ENCODE peak calls at places on chromosomes 16 and 17, in six cellular contexts. J is vagina, N is right lobe of liver, P is adrenal gland, C is Peyer's patch, D is tibial nerve. G is an unnamed sample.

GRCh38 chr16:52799149-52799548 is 252.2 kb upstream of the TOX3 start:
- DNase-seq in P (no peak), C (no peak), J (no peak), N (no peak), D (no peak), G (no peak)

GRCh38 chr16:27405546-27406451 is 3.8 kb downstream of the IL21R start:
- DNase-seq in D (no peak), J (peak; percentile 93), C (no peak), N (no peak), P (no peak), G (no peak)

GRCh38 chr17:57665696-57666095 is 79.4 kb downstream of the CCDC182 start:
- DNase-seq in J (no peak), P (peak; percentile 29), N (peak; percentile 16), C (no peak), D (no peak), G (no peak)

GRCh38 chr16:27199747-27200146 is 3.6 kb upstream of the KDM8 start:
- DNase-seq in C (peak; percentile 51), J (no peak), N (no peak), P (no peak), D (no peak), G (no peak)

GRCh38 chr17:41736983-41737679 is 2.7 kb upstream of the HAP1 start:
- DNase-seq in D (no peak), P (no peak), C (no peak), J (no peak), N (no peak), G (no peak)

GRCh38 chr16:1374418-1375297 is 22.9 kb downstream of the GNPTG start:
- DNase-seq in P (no peak), J (no peak), N (no peak), C (no peak), D (no peak), G (no peak)

GRCh38 chr17:15262291-15263205 is 2.6 kb downstream of the PMP22 start:
- DNase-seq in N (peak; percentile 68), J (no peak), C (peak; percentile 35), D (peak; percentile 87), P (peak; percentile 79), G (peak; percentile 86)

GRCh38 chr16:53055603-53056527 is 1.1 kb downstream of the CHD9 start:
- DNase-seq in C (peak; percentile 50), N (peak; percentile 58), P (peak; percentile 51), J (no peak), D (no peak), G (peak; percentile 45)

GRCh38 chr17:7912927-7913524 is 3.1 kb downstream of the RNF227 start:
- DNase-seq in N (no peak), D (no peak), C (no peak), J (no peak), P (no peak), G (no peak)

GRCh38 chr17:7916383-7916677 is 241 bp upstream of the RNF227 start:
- DNase-seq in J (no peak), N (no peak), C (no peak), D (no peak), P (no peak), G (no peak)

GRCh38 chr17:7914771-7915610 is 1.1 kb downstream of the RNF227 start:
- DNase-seq in D (no peak), J (no peak), C (no peak), N (no peak), P (no peak), G (peak; percentile 67)

GRCh38 chr17:7916799-7917198 is 710 bp upstream of the RNF227 start:
- DNase-seq in N (no peak), D (no peak), J (no peak), P (no peak), C (no peak), G (no peak)

DNA sequence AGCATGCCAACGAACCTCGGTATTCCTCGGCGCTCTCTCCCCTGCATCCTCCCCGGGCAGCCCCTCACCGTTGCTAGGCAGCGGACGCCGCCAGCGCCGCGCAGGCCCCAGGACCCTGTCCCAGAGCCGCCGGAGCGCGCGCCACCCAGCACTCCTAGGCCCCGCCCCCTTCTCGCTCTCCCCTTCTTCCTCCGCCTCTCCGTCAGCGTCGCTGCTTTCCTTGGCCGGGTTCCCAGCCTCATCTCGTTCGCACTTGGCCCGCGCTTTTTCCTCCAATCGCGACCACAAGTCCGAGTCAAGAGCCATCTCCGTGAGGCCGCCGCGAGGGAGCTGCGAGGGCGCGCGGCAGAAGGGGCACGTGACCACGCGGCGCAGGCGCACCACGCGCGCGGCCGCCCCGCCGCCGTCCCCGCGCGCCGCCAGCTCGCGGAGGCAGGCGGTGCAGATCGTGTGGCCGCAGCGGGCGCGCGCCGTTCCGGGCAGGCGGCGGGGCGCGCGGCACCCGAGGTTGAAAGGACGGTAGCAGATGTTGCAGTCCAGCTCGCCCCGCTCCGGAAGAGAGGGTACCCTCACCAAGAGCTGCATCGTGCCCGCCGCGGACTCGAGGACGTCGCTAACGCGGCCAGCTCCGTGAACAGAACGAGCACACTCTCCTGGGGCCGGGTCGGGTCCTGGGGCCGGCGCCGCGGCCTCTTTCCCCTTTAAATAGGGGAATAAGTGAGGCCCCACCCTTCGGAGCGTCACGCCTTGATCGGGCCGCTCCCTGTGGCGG is at the start of gene RNF227:
- DNase-seq in P (peak; percentile 89), C (peak; percentile 83), N (peak; percentile 83), D (peak; percentile 85), J (no peak), G (peak; percentile 96)
- TF ChIP-seq POLR2A in P (peak; percentile 37), C (no peak), N (peak; percentile 21), D (peak; percentile 85), J (peak; percentile 48), G (peak; percentile 58)

GRCh38 chr17:75518201-75518600 is 1.9 kb downstream of the TSEN54 start:
- DNase-seq in D (no peak), P (no peak), J (no peak), N (no peak), C (peak; percentile 50), G (no peak)
- H3K4me3 ChIP-seq in D (no peak overlapping the region), P (no peak overlapping the region), J (no peak overlapping the region), N (no peak overlapping the region), C (no peak overlapping the region), G (no peak overlapping the region)

GRCh38 chr16:67191410-67191994 is 453 bp upstream of the E2F4 start:
- DNase-seq in C (no peak), J (no peak), P (no peak), D (no peak), N (no peak), G (no peak)

GRCh38 chr16:67192781-67193260 is 866 bp downstream of the E2F4 start:
- DNase-seq in J (no peak), N (no peak), P (no peak), C (no peak), D (no peak), G (no peak)

GRCh38 chr16:67190041-67190440 is at the start of gene EXOC3L1:
- DNase-seq in J (no peak), D (no peak), P (no peak), N (no peak), C (no peak), G (no peak)

GRCh38 chr16:67190448-67191399 is 788 bp upstream of the EXOC3L1 start:
- DNase-seq in D (no peak), C (no peak), P (no peak), J (no peak), N (no peak), G (no peak)

DNA sequence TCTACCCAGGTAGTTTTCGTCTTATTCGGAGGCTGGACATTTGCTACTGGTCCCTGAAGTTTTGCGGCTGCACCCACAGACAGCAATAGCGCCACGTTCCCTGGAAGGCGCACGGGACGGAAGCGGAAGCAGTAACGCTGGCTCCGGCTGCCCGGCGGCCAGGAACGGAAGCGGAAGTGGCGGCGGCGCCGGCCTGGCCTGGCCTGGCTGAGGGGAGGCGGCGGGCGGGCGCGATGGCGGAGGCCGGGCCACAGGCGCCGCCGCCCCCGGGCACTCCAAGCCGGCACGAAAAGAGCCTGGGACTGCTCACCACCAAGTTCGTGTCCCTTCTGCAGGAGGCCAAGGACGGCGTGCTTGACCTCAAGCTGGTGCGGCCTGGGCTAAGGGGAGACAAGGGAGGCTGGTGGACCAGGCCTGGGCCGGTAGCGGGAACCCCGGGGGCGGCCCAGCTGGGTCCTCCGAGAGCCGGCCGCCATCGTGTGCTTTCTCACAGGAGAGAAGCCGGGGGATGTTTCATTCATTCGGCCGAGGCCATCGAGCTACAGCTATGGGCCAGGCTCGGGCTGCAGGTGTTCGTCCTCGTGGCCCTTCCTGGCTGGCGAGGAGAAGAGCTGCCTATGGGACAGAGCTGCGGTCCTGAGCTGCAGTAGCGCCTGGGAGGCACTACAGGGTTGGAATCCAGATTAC is at the start of gene E2F4:
- DNase-seq in P (peak; percentile 88), D (peak; percentile 78), J (no peak), N (peak; percentile 93), C (peak; percentile 90), G (peak; percentile 85)
- TF ChIP-seq POLR2A in P (peak; percentile 73), D (peak; percentile 74), J (peak; percentile 57), N (peak; percentile 67), C (peak; percentile 42), G (peak; percentile 70)

GRCh38 chr16:14050297-14051027 is 20.7 kb upstream of the MRTFB start:
- DNase-seq in D (no peak), N (no peak), C (no peak), P (no peak), J (no peak), G (no peak)
- H3K4me3 ChIP-seq in D (no peak overlapping the region), N (no peak overlapping the region), C (no peak overlapping the region), P (no peak overlapping the region), J (no peak overlapping the region), G (no peak overlapping the region)

GRCh38 chr17:68456529-68457167 is 648 bp downstream of the WIPI1 start:
- DNase-seq in N (peak; percentile 79), C (peak; percentile 37), P (peak; percentile 81), D (peak; percentile 80), J (no peak), G (peak; percentile 75)
- TF ChIP-seq POLR2A in N (peak; percentile 15), C (no peak), P (peak; percentile 64), D (peak; percentile 39), J (peak; percentile 55), G (peak; percentile 43)

DNA sequence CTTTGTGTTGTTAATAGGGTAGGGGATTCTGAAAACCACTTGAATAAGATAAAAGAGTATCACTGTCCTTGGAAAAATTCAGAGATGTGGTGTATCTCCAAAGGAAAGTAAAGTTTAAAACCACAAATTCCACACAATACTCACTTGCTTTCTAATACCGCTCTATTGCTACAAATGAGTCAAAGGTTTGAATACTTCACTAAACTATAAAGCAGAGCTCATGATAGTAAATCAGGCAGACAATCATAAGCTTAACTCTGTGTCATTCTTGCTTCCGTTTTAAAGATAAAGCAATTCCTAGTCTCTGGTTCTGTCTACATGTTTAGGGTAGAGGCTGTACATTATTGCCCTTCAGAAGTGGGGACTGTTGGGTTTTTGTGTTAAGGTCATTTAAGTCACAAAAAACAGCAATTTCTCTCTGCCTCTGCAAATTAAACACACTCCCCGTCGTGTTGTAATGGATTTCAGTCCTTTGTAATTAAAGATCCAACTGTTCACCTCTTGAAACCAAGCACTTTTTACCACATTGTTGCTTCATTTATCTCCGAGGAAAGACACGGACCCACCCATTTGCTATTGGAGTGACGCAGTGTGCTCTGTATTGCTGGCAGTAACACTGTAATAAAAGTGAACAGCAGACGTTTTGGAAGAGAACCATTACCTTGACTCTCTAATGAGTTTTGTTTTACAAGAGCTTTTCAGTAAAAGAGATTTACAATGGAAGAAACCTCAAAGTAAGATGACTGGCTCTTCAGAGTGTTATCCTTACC is 83.2 kb upstream of the CNTNAP4 start:
- DNase-seq in J (no peak), D (no peak), N (no peak), P (peak; percentile 23), C (no peak), G (no peak)
- H3K4me3 ChIP-seq in J (no peak overlapping the region), D (no peak overlapping the region), N (no peak overlapping the region), P (no peak overlapping the region), C (no peak overlapping the region), G (no peak overlapping the region)